ENCODE peak calls at places on chromosomes 16 and 17, in ten cellular contexts. One of them, this sample, is unnamed.

GRCh38 chr17:78546476-78546875 is 30.7 kb downstream of the DNAH17 start:
- DNase-seq in IMR-90: no peak
- DNase-seq in bronchial epithelial cell: peak; percentile 55
- DNase-seq in heart left ventricle: no peak
- DNase-seq in breast epithelium: no peak
- DNase-seq in retinal pigment epithelial cell: no peak
- DNase-seq in esophagus squamous epithelium: no peak
- DNase-seq in cardiac muscle cell: no peak
- DNase-seq in HL-60: no peak
- DNase-seq in mammary epithelial cell: peak; percentile 49
- DNase-seq in this sample: no peak

GRCh38 chr16:74626741-74627416 is 20.0 kb upstream of the GLG1 start:
- DNase-seq in bronchial epithelial cell: no peak
- DNase-seq in breast epithelium: no peak
- DNase-seq in HL-60: no peak
- DNase-seq in heart left ventricle: no peak
- DNase-seq in cardiac muscle cell: no peak
- DNase-seq in IMR-90: peak; percentile 60
- DNase-seq in retinal pigment epithelial cell: no peak
- DNase-seq in mammary epithelial cell: no peak
- DNase-seq in esophagus squamous epithelium: no peak
- DNase-seq in this sample: no peak

GRCh38 chr17:82217530-82218204 is 5.0 kb upstream of the CCDC57 start:
- DNase-seq in HL-60: peak; percentile 90
- DNase-seq in bronchial epithelial cell: peak; percentile 58
- DNase-seq in IMR-90: peak; percentile 90
- DNase-seq in esophagus squamous epithelium: no peak
- DNase-seq in mammary epithelial cell: peak; percentile 55
- DNase-seq in heart left ventricle: peak; percentile 73
- DNase-seq in breast epithelium: no peak
- DNase-seq in retinal pigment epithelial cell: no peak
- DNase-seq in cardiac muscle cell: no peak
- DNase-seq in this sample: peak; percentile 94

GRCh38 chr16:66457888-66458287 is 30.8 kb downstream of the BEAN1 start:
- DNase-seq in cardiac muscle cell: no peak
- DNase-seq in HL-60: no peak
- DNase-seq in breast epithelium: no peak
- DNase-seq in IMR-90: peak; percentile 5
- DNase-seq in bronchial epithelial cell: peak; percentile 52
- DNase-seq in heart left ventricle: no peak
- DNase-seq in retinal pigment epithelial cell: no peak
- DNase-seq in esophagus squamous epithelium: no peak
- DNase-seq in mammary epithelial cell: peak; percentile 37
- DNase-seq in this sample: no peak

GRCh38 chr16:87949071-87949744 is 2.0 kb upstream of the BANP start:
- DNase-seq in esophagus squamous epithelium: no peak
- DNase-seq in breast epithelium: no peak
- DNase-seq in retinal pigment epithelial cell: no peak
- DNase-seq in heart left ventricle: no peak
- DNase-seq in bronchial epithelial cell: no peak
- DNase-seq in IMR-90: no peak
- DNase-seq in cardiac muscle cell: no peak
- DNase-seq in HL-60: peak; percentile 13
- DNase-seq in mammary epithelial cell: no peak
- DNase-seq in this sample: no peak

GRCh38 chr17:73519621-73520368 is 124.5 kb downstream of the SDK2 start:
- DNase-seq in breast epithelium: no peak
- DNase-seq in HL-60: no peak
- DNase-seq in mammary epithelial cell: no peak
- DNase-seq in IMR-90: no peak
- DNase-seq in esophagus squamous epithelium: no peak
- DNase-seq in cardiac muscle cell: no peak
- DNase-seq in retinal pigment epithelial cell: no peak
- DNase-seq in bronchial epithelial cell: no peak
- DNase-seq in heart left ventricle: peak; percentile 11
- DNase-seq in this sample: no peak

GRCh38 chr17:5097101-5097834 is 14.4 kb downstream of the ZNF232 start:
- DNase-seq in breast epithelium: no peak
- DNase-seq in heart left ventricle: peak; percentile 84
- DNase-seq in bronchial epithelial cell: no peak
- DNase-seq in retinal pigment epithelial cell: no peak
- DNase-seq in cardiac muscle cell: peak; percentile 87
- DNase-seq in mammary epithelial cell: no peak
- DNase-seq in esophagus squamous epithelium: no peak
- DNase-seq in HL-60: no peak
- DNase-seq in IMR-90: no peak
- DNase-seq in this sample: no peak

GRCh38 chr17:72408122-72408382 is 287.2 kb downstream of the SOX9 start:
- DNase-seq in IMR-90: no peak
- DNase-seq in heart left ventricle: no peak
- DNase-seq in retinal pigment epithelial cell: no peak
- DNase-seq in HL-60: no peak
- DNase-seq in mammary epithelial cell: no peak
- DNase-seq in cardiac muscle cell: no peak
- DNase-seq in breast epithelium: no peak
- DNase-seq in bronchial epithelial cell: no peak
- DNase-seq in esophagus squamous epithelium: no peak
- DNase-seq in this sample: no peak

GRCh38 chr16:79316004-79316458 is 284.5 kb downstream of the MAF start:
- DNase-seq in cardiac muscle cell: no peak
- DNase-seq in breast epithelium: no peak
- DNase-seq in mammary epithelial cell: no peak
- DNase-seq in retinal pigment epithelial cell: no peak
- DNase-seq in bronchial epithelial cell: no peak
- DNase-seq in IMR-90: no peak
- DNase-seq in esophagus squamous epithelium: no peak
- DNase-seq in heart left ventricle: no peak
- DNase-seq in HL-60: no peak
- DNase-seq in this sample: no peak

GRCh38 chr17:65143899-65144590 is 6.9 kb downstream of the RGS9 start:
- DNase-seq in bronchial epithelial cell: no peak
- DNase-seq in IMR-90: no peak
- DNase-seq in breast epithelium: no peak
- DNase-seq in esophagus squamous epithelium: no peak
- DNase-seq in mammary epithelial cell: no peak
- DNase-seq in cardiac muscle cell: no peak
- DNase-seq in HL-60: no peak
- DNase-seq in retinal pigment epithelial cell: no peak
- DNase-seq in heart left ventricle: no peak
- DNase-seq in this sample: no peak

GRCh38 chr17:81083125-81083765 is 48.3 kb downstream of the BAIAP2 start:
- DNase-seq in esophagus squamous epithelium: no peak
- DNase-seq in retinal pigment epithelial cell: peak; percentile 85
- DNase-seq in cardiac muscle cell: no peak
- DNase-seq in heart left ventricle: no peak
- DNase-seq in bronchial epithelial cell: no peak
- DNase-seq in HL-60: no peak
- DNase-seq in breast epithelium: peak; percentile 60
- DNase-seq in mammary epithelial cell: no peak
- DNase-seq in IMR-90: no peak
- DNase-seq in this sample: no peak

GRCh38 chr17:72446118-72446517 is 325.3 kb downstream of the SOX9 start:
- DNase-seq in retinal pigment epithelial cell: no peak
- DNase-seq in IMR-90: no peak
- DNase-seq in HL-60: no peak
- DNase-seq in heart left ventricle: no peak
- DNase-seq in esophagus squamous epithelium: no peak
- DNase-seq in mammary epithelial cell: no peak
- DNase-seq in cardiac muscle cell: no peak
- DNase-seq in breast epithelium: no peak
- DNase-seq in bronchial epithelial cell: no peak
- DNase-seq in this sample: no peak

GRCh38 chr16:78874241-78874983 is 726.1 kb downstream of the MAF start:
- DNase-seq in breast epithelium: no peak
- DNase-seq in HL-60: no peak
- DNase-seq in retinal pigment epithelial cell: no peak
- DNase-seq in mammary epithelial cell: no peak
- DNase-seq in bronchial epithelial cell: no peak
- DNase-seq in cardiac muscle cell: no peak
- DNase-seq in heart left ventricle: no peak
- DNase-seq in esophagus squamous epithelium: no peak
- DNase-seq in IMR-90: no peak
- DNase-seq in this sample: no peak

GRCh38 chr17:80872999-80873951 is 118.4 kb upstream of the CHMP6 start:
- DNase-seq in cardiac muscle cell: no peak
- DNase-seq in breast epithelium: no peak
- DNase-seq in HL-60: no peak
- DNase-seq in IMR-90: no peak
- DNase-seq in heart left ventricle: peak; percentile 55
- DNase-seq in esophagus squamous epithelium: no peak
- DNase-seq in retinal pigment epithelial cell: no peak
- DNase-seq in bronchial epithelial cell: no peak
- DNase-seq in mammary epithelial cell: peak; percentile 47
- DNase-seq in this sample: no peak

GRCh38 chr17:7393613-7394451 is 493 bp downstream of the PLSCR3 start:
- DNase-seq in cardiac muscle cell: peak; percentile 60
- DNase-seq in heart left ventricle: no peak
- DNase-seq in mammary epithelial cell: peak; percentile 58
- DNase-seq in breast epithelium: no peak
- DNase-seq in bronchial epithelial cell: peak; percentile 44
- DNase-seq in IMR-90: no peak
- DNase-seq in retinal pigment epithelial cell: no peak
- DNase-seq in HL-60: no peak
- DNase-seq in esophagus squamous epithelium: no peak
- DNase-seq in this sample: no peak

DNA sequence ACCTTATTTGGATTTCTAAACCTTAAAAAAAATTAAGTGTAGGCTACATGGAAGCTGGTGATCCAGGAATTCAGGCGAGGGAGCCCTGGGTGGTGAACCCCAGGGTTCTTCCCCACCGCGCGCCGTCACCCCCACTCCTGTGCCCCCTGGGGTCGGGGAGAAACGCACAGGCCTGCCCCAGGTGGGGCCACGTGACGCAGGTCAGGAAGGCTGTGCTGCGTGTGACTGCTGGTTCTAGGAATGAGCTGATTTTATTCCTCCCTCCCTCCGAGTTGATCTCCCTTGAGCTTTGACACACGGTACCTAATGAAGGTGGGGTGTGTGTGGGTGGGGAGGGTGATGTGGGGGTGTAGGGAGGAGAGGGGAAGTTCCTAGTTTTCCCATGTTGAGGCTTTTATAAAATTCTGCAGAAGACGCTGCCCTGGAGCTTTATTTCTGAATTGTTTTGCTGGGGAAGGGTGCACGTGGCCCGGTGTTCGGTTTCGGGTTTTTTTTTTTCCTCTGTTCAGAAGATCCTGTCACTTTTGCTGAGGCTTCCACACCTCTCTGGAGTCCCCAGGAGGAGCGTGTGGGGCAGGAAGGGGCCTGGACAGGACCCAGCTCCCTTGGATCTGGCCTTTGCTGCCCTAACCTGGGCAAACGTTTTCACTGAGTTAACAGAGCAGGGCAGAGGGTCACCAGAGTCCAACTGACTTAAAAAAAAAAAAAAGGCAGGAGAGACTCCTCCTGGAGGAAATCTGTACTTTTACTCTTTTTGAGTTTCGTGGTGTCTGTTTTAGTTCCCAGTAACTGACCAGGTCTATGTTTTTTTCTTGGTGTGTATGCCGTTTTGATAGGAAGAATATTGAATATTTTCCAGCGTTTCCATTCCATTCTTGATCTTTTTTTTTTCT is 55.8 kb upstream of the GSE1 start:
- DNase-seq in esophagus squamous epithelium: no peak
- DNase-seq in cardiac muscle cell: no peak
- DNase-seq in IMR-90: no peak
- DNase-seq in HL-60: no peak
- DNase-seq in bronchial epithelial cell: peak; percentile 27
- DNase-seq in heart left ventricle: peak; percentile 19
- DNase-seq in mammary epithelial cell: peak; percentile 43
- DNase-seq in retinal pigment epithelial cell: no peak
- DNase-seq in breast epithelium: no peak
- DNase-seq in this sample: peak; percentile 34
- TF ChIP-seq CTCF in esophagus squamous epithelium: peak; percentile 12
- TF ChIP-seq CTCF in cardiac muscle cell: peak; percentile 17
- TF ChIP-seq CTCF in IMR-90: peak; percentile 6
- TF ChIP-seq CTCF in HL-60: no peak
- TF ChIP-seq CTCF in bronchial epithelial cell: no peak
- TF ChIP-seq CTCF in heart left ventricle: no peak
- TF ChIP-seq CTCF in mammary epithelial cell: no peak
- TF ChIP-seq CTCF in retinal pigment epithelial cell: no peak
- TF ChIP-seq CTCF in breast epithelium: no peak
- TF ChIP-seq CTCF in this sample: no peak

GRCh38 chr17:77429735-77429984 is 288.9 kb downstream of the SEC14L1 start:
- DNase-seq in breast epithelium: no peak
- DNase-seq in retinal pigment epithelial cell: no peak
- DNase-seq in cardiac muscle cell: no peak
- DNase-seq in bronchial epithelial cell: no peak
- DNase-seq in heart left ventricle: no peak
- DNase-seq in mammary epithelial cell: no peak
- DNase-seq in esophagus squamous epithelium: no peak
- DNase-seq in HL-60: no peak
- DNase-seq in IMR-90: no peak
- DNase-seq in this sample: no peak
- H3K4me3 ChIP-seq in breast epithelium: no peak overlapping the region
- H3K4me3 ChIP-seq in retinal pigment epithelial cell: no peak overlapping the region
- H3K4me3 ChIP-seq in cardiac muscle cell: no peak overlapping the region
- H3K4me3 ChIP-seq in bronchial epithelial cell: no peak overlapping the region
- H3K4me3 ChIP-seq in heart left ventricle: no peak overlapping the region
- H3K4me3 ChIP-seq in mammary epithelial cell: no peak overlapping the region
- H3K4me3 ChIP-seq in esophagus squamous epithelium: no peak overlapping the region
- H3K4me3 ChIP-seq in HL-60: no peak overlapping the region
- H3K4me3 ChIP-seq in IMR-90: no peak overlapping the region
- H3K4me3 ChIP-seq in this sample: no peak overlapping the region

GRCh38 chr17:10089221-10089799 is 109.1 kb downstream of the GAS7 start:
- DNase-seq in IMR-90: peak; percentile 36
- DNase-seq in HL-60: peak; percentile 7
- DNase-seq in esophagus squamous epithelium: no peak
- DNase-seq in retinal pigment epithelial cell: no peak
- DNase-seq in breast epithelium: no peak
- DNase-seq in bronchial epithelial cell: no peak
- DNase-seq in cardiac muscle cell: no peak
- DNase-seq in mammary epithelial cell: no peak
- DNase-seq in heart left ventricle: peak; percentile 63
- DNase-seq in this sample: peak; percentile 29
- TF ChIP-seq CTCF in IMR-90: no peak
- TF ChIP-seq CTCF in HL-60: no peak
- TF ChIP-seq CTCF in esophagus squamous epithelium: no peak
- TF ChIP-seq CTCF in retinal pigment epithelial cell: no peak
- TF ChIP-seq CTCF in breast epithelium: no peak
- TF ChIP-seq CTCF in bronchial epithelial cell: no peak
- TF ChIP-seq CTCF in cardiac muscle cell: no peak
- TF ChIP-seq CTCF in mammary epithelial cell: no peak
- TF ChIP-seq CTCF in heart left ventricle: no peak
- TF ChIP-seq CTCF in this sample: no peak

DNA sequence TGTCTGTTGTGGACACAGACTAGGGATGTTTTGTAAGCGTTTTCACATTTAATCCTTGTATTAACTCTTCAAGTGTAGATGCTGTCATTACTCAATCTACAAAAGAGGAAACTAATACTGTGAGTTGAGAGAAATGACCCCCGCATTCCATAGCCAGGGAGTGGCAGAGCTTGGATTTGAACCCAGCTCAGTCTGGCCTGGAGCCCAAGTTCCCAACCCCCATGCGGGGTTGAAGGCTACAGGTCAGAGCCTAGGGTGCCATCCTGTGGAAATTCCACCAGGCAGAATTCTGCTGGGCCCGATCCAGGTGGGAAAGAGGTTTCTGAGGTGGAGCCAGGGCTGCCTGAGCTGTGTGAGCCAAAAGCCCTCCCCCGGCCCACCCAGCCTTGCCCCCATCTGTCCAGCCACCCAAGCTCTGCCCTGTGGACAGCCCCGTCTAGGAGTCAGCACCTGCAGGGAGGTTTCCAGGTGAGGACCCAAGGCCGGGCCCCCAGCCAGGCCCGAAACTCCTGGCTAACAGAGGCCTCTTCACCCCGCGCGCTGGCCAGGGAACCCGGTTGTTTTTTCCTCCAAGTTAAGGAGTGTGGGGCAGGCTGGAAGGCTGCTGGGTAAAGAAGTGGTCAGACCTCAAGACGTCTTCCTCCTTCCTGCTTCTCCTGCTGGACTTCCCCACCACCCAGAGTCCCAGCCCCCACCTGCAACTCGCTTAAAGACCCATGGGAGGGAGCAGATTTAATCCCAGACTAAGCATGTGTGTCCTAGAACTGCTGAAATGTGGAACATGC is 5.7 kb downstream of the MMP15 start:
- DNase-seq in esophagus squamous epithelium: no peak
- DNase-seq in cardiac muscle cell: no peak
- DNase-seq in retinal pigment epithelial cell: no peak
- DNase-seq in IMR-90: no peak
- DNase-seq in bronchial epithelial cell: no peak
- DNase-seq in HL-60: peak; percentile 19
- DNase-seq in heart left ventricle: peak; percentile 25
- DNase-seq in breast epithelium: no peak
- DNase-seq in mammary epithelial cell: no peak
- DNase-seq in this sample: no peak
- H3K4me3 ChIP-seq in esophagus squamous epithelium: no peak overlapping the region
- H3K4me3 ChIP-seq in cardiac muscle cell: no peak overlapping the region
- H3K4me3 ChIP-seq in retinal pigment epithelial cell: no peak overlapping the region
- H3K4me3 ChIP-seq in IMR-90: no peak overlapping the region
- H3K4me3 ChIP-seq in bronchial epithelial cell: no peak overlapping the region
- H3K4me3 ChIP-seq in HL-60: no peak overlapping the region
- H3K4me3 ChIP-seq in heart left ventricle: no peak overlapping the region
- H3K4me3 ChIP-seq in breast epithelium: no peak overlapping the region
- H3K4me3 ChIP-seq in mammary epithelial cell: no peak overlapping the region
- H3K4me3 ChIP-seq in this sample: no peak overlapping the region

This sample was measured in cardiac fibroblast.